ENCODE peak calls at places on chromosomes 4 and X, in four cellular contexts. Y, M, Z and W are unnamed samples.

GRCh38 chrX:144791298-144791697 is 456.0 kb upstream of the SPANXN1 start:
- DNase-seq in Y (no peak), M (no peak), Z (no peak), W (no peak)

GRCh38 chrX:38627683-38628082 is 66.3 kb downstream of the TSPAN7 start:
- DNase-seq in Y (no peak), M (peak; percentile 63), Z (peak; percentile 8), W (no peak)

GRCh38 chr4:160143574-160143973 is 1040.7 kb downstream of the RAPGEF2 start:
- DNase-seq in Y (no peak), M (no peak), Z (no peak), W (no peak)

GRCh38 chr4:24796632-24797031 is 1.3 kb downstream of the SOD3 start:
- DNase-seq in Y (no peak), M (no peak), Z (no peak), W (no peak)

GRCh38 chr4:136395212-136395722 is 1137.0 kb downstream of the PCDH18 start:
- DNase-seq in Y (no peak), M (peak; percentile 35), Z (no peak), W (no peak)

GRCh38 chr4:165700855-165701254 is 172.2 kb upstream of the TLL1 start:
- DNase-seq in Y (no peak), M (peak; percentile 50), Z (no peak), W (no peak)

GRCh38 chr4:54516556-54517215 is 141.1 kb upstream of the KIT start:
- DNase-seq in Y (no peak), M (no peak), Z (peak; percentile 26), W (no peak)

GRCh38 chrX:130094712-130095111 is 15.6 kb downstream of the ELF4 start:
- DNase-seq in Y (no peak), M (no peak), Z (no peak), W (no peak)

GRCh38 chr4:164866817-164867490 is 10.0 kb upstream of the APELA start:
- DNase-seq in Y (no peak), M (peak; percentile 79), Z (no peak), W (no peak)

GRCh38 chr4:20544645-20545044 is 155.6 kb upstream of the PACRGL start:
- DNase-seq in Y (peak; percentile 59), M (no peak), Z (peak; percentile 71), W (peak; percentile 26)

GRCh38 chr4:27184508-27185155 is 324.0 kb downstream of the STIM2 start:
- DNase-seq in Y (no peak), M (no peak), Z (no peak), W (no peak)

GRCh38 chrX:70219938-70220764 is 14.3 kb upstream of the AWAT1 start:
- DNase-seq in Y (no peak), M (no peak), Z (peak; percentile 1), W (no peak)

GRCh38 chr4:102586644-102587021 is 85.5 kb downstream of the NFKB1 start:
- DNase-seq in Y (no peak), M (no peak), Z (no peak), W (no peak)

GRCh38 chrX:37783284-37783683 is 3.4 kb downstream of the CYBB start:
- DNase-seq in Y (no peak), M (no peak), Z (no peak), W (no peak)

GRCh38 chrX:107750263-107750662 is 25.3 kb downstream of the TSC22D3 start:
- DNase-seq in Y (no peak), M (peak; percentile 73), Z (no peak), W (no peak)

GRCh38 chr4:175871774-175872405 is 59.8 kb upstream of the GPM6A start:
- DNase-seq in Y (no peak), M (no peak), Z (no peak), W (no peak)

GRCh38 chrX:118595501-118596042 is 100.0 kb downstream of the DOCK11 start:
- DNase-seq in Y (no peak), M (no peak), Z (no peak), W (no peak)

GRCh38 chr4:14168919-14169318 is 541.4 kb upstream of the BOD1L1 start:
- DNase-seq in Y (peak; percentile 82), M (no peak), Z (peak; percentile 91), W (no peak)

GRCh38 chr4:6134612-6135220 is 65.6 kb downstream of the JAKMIP1 start:
- DNase-seq in Y (no peak), M (peak; percentile 51), Z (no peak), W (no peak)

GRCh38 chr4:41430796-41431195 is 107.2 kb upstream of the LIMCH1 start:
- DNase-seq in Y (no peak), M (no peak), Z (no peak), W (no peak)

GRCh38 chr4:140851032-140851636 is 94.9 kb upstream of the TBC1D9 start:
- DNase-seq in Y (peak; percentile 69), M (no peak), Z (peak; percentile 65), W (peak; percentile 75)

GRCh38 chrX:150980711-150981110 is 2.4 kb upstream of the HMGB3 start:
- DNase-seq in Y (no peak), M (no peak), Z (no peak), W (no peak)

GRCh38 chrX:150982235-150982785 is 825 bp upstream of the HMGB3 start:
- DNase-seq in Y (no peak), M (no peak), Z (no peak), W (no peak)

GRCh38 chrX:150983526-150984163 is 510 bp downstream of the HMGB3 start:
- DNase-seq in Y (no peak), M (no peak), Z (no peak), W (no peak)

GRCh38 chrX:150982786-150983525 is at the start of gene HMGB3:
- DNase-seq in Y (peak; percentile 93), M (peak; percentile 97), Z (peak; percentile 86), W (peak; percentile 90)

DNA sequence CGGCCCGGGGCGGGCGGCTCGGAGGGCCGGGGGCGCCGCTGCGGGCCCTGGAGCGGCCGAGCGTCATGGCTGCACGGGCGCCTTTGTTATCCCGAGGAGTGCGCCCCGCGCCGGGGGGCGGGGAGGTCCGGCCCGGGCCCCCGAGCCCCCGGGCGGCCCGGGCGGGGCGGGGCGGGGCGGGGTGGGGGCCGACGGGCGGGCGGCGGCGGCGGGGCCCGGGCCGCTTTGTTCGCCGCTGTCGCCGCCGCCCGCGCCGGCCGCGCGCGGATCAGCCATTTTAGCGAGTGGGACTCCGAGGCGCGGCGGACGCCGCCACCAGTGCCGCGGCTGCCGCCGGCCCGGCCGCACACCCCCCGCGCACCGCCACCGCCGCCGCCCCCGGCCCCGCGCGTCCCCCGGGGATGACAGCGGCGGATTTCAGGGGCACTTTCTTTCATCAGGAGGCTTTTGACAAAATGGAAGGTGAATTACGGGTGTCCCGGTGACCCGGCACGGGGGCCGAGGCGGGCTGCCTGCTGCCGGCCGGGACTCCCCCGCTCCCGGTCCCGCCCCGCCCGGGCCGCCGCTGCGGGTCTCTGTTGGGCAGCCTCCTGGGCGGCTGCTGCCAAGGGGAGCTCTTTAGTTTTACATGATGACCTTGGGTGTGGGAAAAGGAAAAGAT is 1.2 kb downstream of the HMGB3 start:
- DNase-seq in Y (no peak), M (no peak), Z (no peak), W (peak; percentile 14)
- H2AFZ ChIP-seq in Y (no peak overlapping the region), M (no peak overlapping the region), Z (peak overlapping the region; percentile 72), W (peak overlapping the region; percentile 33)

GRCh38 chr4:151785484-151786157 is 24.8 kb upstream of the GATB start:
- DNase-seq in Y (no peak), M (no peak), Z (no peak), W (no peak)
- H3K18ac ChIP-seq in Y (no peak overlapping the region), M (no peak overlapping the region), Z (no peak overlapping the region), W (no peak overlapping the region)

DNA sequence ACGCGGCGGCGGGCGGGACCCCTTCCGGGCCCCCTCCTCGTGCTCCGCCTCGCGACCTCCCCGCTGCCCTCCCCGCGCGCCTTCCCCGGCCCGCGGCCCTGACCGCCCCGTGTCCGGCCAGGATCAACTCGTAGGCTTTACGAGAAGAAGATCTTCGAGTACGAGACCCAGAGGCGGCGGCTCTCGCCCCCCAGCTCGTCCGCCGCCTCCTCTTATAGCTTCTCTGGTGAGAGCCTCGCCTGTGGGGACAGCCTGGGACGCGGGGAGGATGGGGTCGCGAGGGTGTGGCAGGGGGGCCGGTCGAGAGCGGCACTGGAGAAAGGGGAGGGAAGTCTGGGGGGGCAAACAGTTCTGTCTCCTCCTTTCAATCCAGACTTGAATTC is 465 bp downstream of the EMD start:
- DNase-seq in Y (no peak), M (no peak), Z (no peak), W (no peak)
- H2BK5ac ChIP-seq in Y (peak overlapping the region; percentile 81), M (no peak overlapping the region), Z (peak overlapping the region; percentile 79), W (peak overlapping the region; percentile 82)

GRCh38 chrX:51776851-51777250 is 33.6 kb downstream of the GSPT2 start:
- DNase-seq in Y (no peak), M (no peak), Z (no peak), W (no peak)
- H2AFZ ChIP-seq in Y (no peak overlapping the region), M (no peak overlapping the region), Z (no peak overlapping the region), W (no peak overlapping the region)

DNA sequence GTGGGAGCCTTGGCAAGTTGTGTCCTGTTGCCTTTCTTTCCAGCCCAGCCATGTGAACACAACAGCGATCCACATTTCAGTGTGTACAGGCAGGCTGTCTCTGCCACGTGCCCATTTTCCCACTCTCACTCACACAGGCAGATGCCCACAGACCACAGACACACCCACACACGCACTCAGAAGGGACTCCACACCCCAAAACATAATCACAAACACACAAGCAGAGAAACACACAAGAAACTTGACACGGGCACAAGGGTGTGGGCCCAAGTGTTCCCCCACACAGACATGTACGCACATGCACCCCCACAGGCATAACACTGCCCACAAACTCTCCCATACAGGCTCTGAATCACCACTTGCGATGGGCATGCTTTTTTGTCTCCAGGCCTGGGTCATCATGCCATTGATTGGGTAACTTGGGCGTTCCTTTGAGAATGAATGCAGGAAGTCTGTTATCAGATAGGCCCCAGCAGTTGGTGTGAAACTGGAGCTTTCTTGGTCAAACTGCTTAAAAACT is 84.3 kb downstream of the NBDY start:
- DNase-seq in Y (peak; percentile 76), M (peak; percentile 14), Z (peak; percentile 31), W (no peak)
- H3K18ac ChIP-seq in Y (no peak overlapping the region), M (no peak overlapping the region), Z (no peak overlapping the region), W (no peak overlapping the region)

DNA sequence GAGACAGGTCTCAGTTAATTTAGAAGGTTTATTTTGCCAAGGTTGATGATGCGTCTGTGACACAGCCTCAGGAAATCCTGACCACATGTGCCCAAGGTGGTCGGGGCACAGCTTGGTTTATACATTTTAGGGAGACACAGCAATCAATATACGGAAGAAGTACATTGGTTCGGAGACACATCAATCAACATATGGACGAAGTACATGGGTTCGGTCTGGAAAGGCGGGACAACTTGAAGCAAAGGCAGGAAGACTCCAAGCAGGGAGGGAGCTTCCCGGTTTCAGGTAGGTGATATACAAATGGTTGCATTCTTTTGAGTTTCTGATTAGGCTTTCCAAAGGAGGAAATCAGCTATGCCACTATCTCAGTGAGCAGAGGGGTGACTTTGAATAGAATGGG is 225.2 kb upstream of the ZFP42 start:
- DNase-seq in Y (no peak), M (peak; percentile 69), Z (no peak), W (no peak)
- H2BK5ac ChIP-seq in Y (no peak overlapping the region), M (no peak overlapping the region), Z (no peak overlapping the region), W (no peak overlapping the region)

GRCh38 chrX:29477878-29478277 is 737.5 kb upstream of the MAGEB2 start:
- DNase-seq in Y (no peak), M (no peak), Z (no peak), W (no peak)
- H2AFZ ChIP-seq in Y (no peak overlapping the region), M (no peak overlapping the region), Z (no peak overlapping the region), W (no peak overlapping the region)

DNA sequence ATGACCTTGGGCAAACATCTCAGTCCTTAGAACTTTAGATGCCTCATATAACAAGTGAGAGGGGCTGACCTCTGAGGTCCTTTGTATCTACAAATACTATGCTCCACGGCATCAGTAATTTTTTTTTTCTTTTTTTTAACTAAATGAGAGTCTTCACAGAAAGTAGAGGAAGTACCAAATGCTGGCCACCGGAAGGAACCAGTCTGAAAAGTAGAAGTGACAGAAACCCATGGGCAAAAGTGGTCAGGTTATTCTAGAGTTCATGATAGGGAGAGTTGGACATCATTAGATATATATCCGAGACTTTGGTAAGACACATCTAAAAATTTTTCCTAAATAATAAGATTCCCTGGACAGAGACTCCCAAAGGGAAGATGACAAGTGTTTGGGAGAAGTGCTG is 53.7 kb downstream of the COQ2 start:
- DNase-seq in Y (no peak), M (no peak), Z (no peak), W (no peak)
- H3K18ac ChIP-seq in Y (no peak overlapping the region), M (no peak overlapping the region), Z (no peak overlapping the region), W (no peak overlapping the region)

GRCh38 chrX:72572248-72573157 is at the start of gene HDAC8:
- DNase-seq in Y (peak; percentile 85), M (peak; percentile 65), Z (peak; percentile 86), W (peak; percentile 64)
- H2BK5ac ChIP-seq in Y (peak within 1 kb of the TSS; percentile 14), M (no peak within 1 kb of the TSS), Z (peak within 1 kb of the TSS; percentile 99), W (no peak within 1 kb of the TSS)